ENCODE peak calls at places on chromosomes 1 and 21, in ten cellular contexts. C is BJ, F is SJSA1, I is pancreas, E is cardiac muscle cell, B is neuronal stem cell, J is colonic mucosa, M is stomach, V is foreskin keratinocyte, X is K562. U is an unnamed sample.
A peak's percentile ranks its signal among the peaks of the same experiment; 100 is the strongest.

GRCh38 chr1:41741244-41741643 is 177.5 kb downstream of the HIVEP3 start:
- DNase-seq in M (no peak), E (no peak), J (no peak), F (no peak), X (no peak), B (no peak), V (no peak), I (no peak), C (no peak), U (no peak)

GRCh38 chr1:46342084-46342656 is 1.6 kb downstream of the NSUN4 start:
- DNase-seq in J (no peak), C (no peak), X (peak; percentile 49), F (peak; percentile 16), M (no peak), E (no peak), I (no peak), B (no peak), V (no peak), U (peak; percentile 67)

GRCh38 chr1:31183927-31184554 is 55.6 kb downstream of the NKAIN1 start:
- DNase-seq in V (no peak), B (peak; percentile 76), E (peak; percentile 73), M (peak; percentile 36), X (peak; percentile 74), I (peak; percentile 20), F (peak; percentile 16), J (peak; percentile 49), C (no peak), U (peak; percentile 91)

GRCh38 chr1:53878492-53879105 is 11.0 kb downstream of the YIPF1 start:
- DNase-seq in X (peak; percentile 66), E (peak; percentile 60), J (no peak), V (peak; percentile 42), F (peak; percentile 40), B (peak; percentile 29), C (no peak), I (no peak), M (no peak), U (no peak)

GRCh38 chr21:14987370-14988170 is 77.2 kb downstream of the NRIP1 start:
- DNase-seq in X (no peak), V (no peak), J (no peak), B (no peak), E (no peak), M (no peak), C (no peak), I (no peak), F (no peak), U (peak; percentile 79)

GRCh38 chr1:75791022-75791421 is 5.0 kb downstream of the RABGGTB start:
- DNase-seq in M (no peak), B (no peak), C (no peak), V (no peak), J (no peak), F (no peak), I (no peak), E (no peak), X (peak; percentile 11), U (no peak)

GRCh38 chr1:79899914-79900313 is 893.4 kb upstream of the ADGRL4 start:
- DNase-seq in X (no peak), M (no peak), F (peak; percentile 2), V (peak; percentile 94), I (no peak), C (peak; percentile 87), J (no peak), B (no peak), E (no peak), U (no peak)

GRCh38 chr21:14843991-14844390 is 220.8 kb downstream of the NRIP1 start:
- DNase-seq in M (no peak), E (no peak), B (no peak), X (no peak), J (no peak), C (no peak), F (no peak), V (no peak), I (no peak), U (no peak)

GRCh38 chr1:33348676-33349080 is 27.8 kb upstream of the A3GALT2 start:
- DNase-seq in J (peak; percentile 52), E (no peak), V (no peak), I (no peak), B (no peak), F (peak; percentile 39), C (no peak), X (no peak), M (no peak), U (no peak)

GRCh38 chr1:24888061-24888970 is 41.8 kb downstream of the RUNX3 start:
- DNase-seq in X (no peak), I (no peak), J (peak; percentile 16), V (no peak), E (no peak), C (no peak), B (no peak), M (peak; percentile 20), F (no peak), U (no peak)

GRCh38 chr1:71080178-71080781 is 555 bp downstream of the ZRANB2 start:
- DNase-seq in X (peak; percentile 70), J (peak; percentile 32), I (peak; percentile 12), E (peak; percentile 58), M (no peak), C (no peak), B (no peak), V (no peak), F (peak; percentile 18), U (no peak)

GRCh38 chr1:71081697-71082080 is 854 bp upstream of the ZRANB2 start:
- DNase-seq in I (no peak), E (peak; percentile 2), B (no peak), V (no peak), J (no peak), X (peak; percentile 63), F (no peak), C (no peak), M (no peak), U (peak; percentile 75)

GRCh38 chr1:71086331-71086730 is 5.5 kb upstream of the ZRANB2 start:
- DNase-seq in M (no peak), C (peak; percentile 12), X (no peak), E (no peak), I (no peak), F (peak; percentile 80), J (no peak), V (peak; percentile 83), B (no peak), U (no peak)

GRCh38 chr1:71083271-71083670 is 2.4 kb upstream of the ZRANB2 start:
- DNase-seq in F (peak; percentile 34), V (no peak), M (no peak), I (no peak), B (no peak), X (no peak), J (no peak), E (no peak), C (no peak), U (no peak)

DNA sequence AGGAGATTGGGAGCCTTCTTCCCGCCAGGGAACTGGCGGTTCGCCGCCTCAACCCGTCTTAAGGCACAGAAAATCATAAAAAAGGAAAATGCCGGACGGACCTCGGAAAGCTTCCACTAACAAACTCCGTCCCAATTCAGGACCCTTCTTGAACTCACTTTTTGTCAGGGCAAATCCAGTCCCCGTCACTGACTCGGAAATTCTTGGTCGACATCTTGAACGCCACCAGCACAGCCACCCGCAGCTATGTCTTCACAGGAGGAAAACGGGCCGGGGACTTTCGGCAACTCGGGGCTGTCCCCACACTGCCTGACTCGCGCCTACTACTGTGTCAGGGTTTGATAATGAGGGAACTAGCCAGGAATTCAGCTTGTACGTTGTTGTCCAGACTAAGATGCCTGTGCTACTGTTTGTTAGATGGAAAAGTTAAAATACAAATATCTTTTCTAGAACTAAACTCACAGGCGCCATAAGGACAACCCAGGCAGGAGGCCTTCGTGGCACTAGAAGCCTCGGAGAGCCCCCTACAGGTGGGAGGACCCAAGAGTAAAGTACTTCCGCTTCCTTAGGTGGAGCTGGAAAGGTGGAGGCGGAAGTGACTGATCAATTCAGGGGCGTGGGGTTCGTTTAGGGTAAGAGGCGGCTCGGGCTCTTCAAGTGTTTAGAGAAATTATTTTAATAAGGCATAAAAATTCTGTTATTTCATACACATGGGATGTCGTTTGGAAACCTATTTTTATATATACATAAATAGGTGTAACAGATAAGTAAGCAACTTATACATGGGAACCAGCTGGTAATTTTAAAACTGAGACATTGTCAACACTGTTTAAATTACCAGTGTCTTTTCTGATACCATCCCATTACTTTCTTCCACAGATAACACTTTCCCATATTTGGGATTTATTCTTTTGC is at the start of gene ZRANB2:
- DNase-seq in M (peak; percentile 90), E (peak; percentile 96), J (peak; percentile 95), V (peak; percentile 93), C (peak; percentile 65), I (peak; percentile 95), X (peak; percentile 97), B (peak; percentile 78), F (peak; percentile 98), U (peak; percentile 95)
- H3K27me3 ChIP-seq in M (no peaks in the 10 kb centered on the region), E (peaks cover 26% of the 10 kb centered on the region), J (no peaks in the 10 kb centered on the region), V (no peaks in the 10 kb centered on the region), C (no peaks in the 10 kb centered on the region), I (no peaks in the 10 kb centered on the region), X (no peaks in the 10 kb centered on the region), B (no peaks in the 10 kb centered on the region), F (no peaks in the 10 kb centered on the region), U (peaks cover 25% of the 10 kb centered on the region)

DNA sequence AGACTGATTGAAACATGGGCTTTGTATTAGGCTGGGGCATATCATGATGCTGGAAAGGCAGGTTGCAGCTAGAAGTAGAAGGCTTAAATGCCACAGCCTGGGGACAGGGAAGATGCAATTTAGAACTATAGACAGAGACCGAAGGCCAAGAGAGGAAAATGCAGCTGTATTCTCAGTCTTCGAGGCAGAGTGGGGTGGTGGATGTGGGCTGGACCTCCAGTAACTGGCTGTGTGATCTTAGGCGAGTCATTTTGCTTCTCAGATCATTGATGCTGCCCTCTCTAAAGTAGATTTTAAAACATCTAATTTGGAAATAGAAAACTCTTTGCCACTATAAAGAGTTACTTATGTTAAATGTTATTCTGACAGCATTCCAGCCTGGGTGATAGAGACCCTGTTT is 17.7 kb upstream of the SH2D2A start:
- DNase-seq in I (no peak), F (no peak), B (no peak), X (no peak), M (no peak), V (no peak), E (no peak), J (no peak), C (no peak), U (no peak)
- H3K27me3 ChIP-seq in I (no peaks in the 10 kb centered on the region), F (peaks cover 26% of the 10 kb centered on the region), B (peaks cover 76% of the 10 kb centered on the region), X (peaks cover 17% of the 10 kb centered on the region), M (peaks cover 9% of the 10 kb centered on the region), V (peaks cover 72% of the 10 kb centered on the region), E (peaks cover 26% of the 10 kb centered on the region), J (no peaks in the 10 kb centered on the region), C (peaks cover 33% of the 10 kb centered on the region), U (peaks cover 69% of the 10 kb centered on the region)

GRCh38 chr1:153678519-153679336 is at the start of gene NPR1:
- DNase-seq in I (no peak), C (no peak), B (no peak), J (peak; percentile 39), X (no peak), V (peak; percentile 19), E (peak; percentile 35), F (peak; percentile 33), M (peak; percentile 40), U (peak; percentile 83)
- H3K27me3 ChIP-seq in I (no peaks in the 10 kb centered on the region), C (peaks cover 38% of the 10 kb centered on the region), B (peaks cover 59% of the 10 kb centered on the region), J (peaks cover 21% of the 10 kb centered on the region), X (peaks cover 33% of the 10 kb centered on the region), V (peaks cover 54% of the 10 kb centered on the region), E (peaks cover 43% of the 10 kb centered on the region), F (peaks cover 40% of the 10 kb centered on the region), M (peaks cover 35% of the 10 kb centered on the region), U (peaks cover 33% of the 10 kb centered on the region)

DNA sequence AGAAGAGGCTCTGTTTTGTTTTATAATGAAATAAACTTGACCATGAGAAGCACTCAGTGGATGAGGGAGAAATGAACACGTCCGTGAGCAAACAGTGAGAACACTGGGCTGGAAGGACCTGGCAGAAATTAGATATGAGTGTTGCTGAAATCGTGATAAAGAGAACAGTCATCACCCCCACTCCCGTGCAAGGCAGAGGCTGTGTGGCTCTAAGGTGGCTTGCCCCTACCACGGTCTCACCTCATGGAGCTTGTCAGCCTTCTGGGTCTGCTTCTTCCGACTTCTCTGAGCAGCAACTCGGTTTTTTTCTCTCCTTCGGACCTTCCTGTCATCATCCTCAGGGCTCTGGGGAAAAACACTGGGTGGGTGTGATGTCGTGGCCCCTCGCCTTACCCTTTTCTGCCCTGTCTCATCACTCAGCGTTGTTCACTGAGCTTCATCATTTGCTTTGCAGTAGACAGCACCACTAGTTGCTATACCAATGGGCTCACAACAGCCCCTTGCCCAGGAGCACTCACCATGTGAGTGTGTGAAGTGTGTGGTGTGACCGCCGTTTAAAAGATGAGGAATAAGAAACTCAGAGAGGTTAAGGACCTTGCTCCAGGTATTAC is 2.8 kb downstream of the BATF3 start:
- DNase-seq in C (no peak), B (no peak), I (no peak), J (no peak), M (no peak), E (no peak), F (no peak), V (no peak), X (no peak), U (no peak)
- H3K27me3 ChIP-seq in C (peaks cover 6% of the 10 kb centered on the region), B (peaks cover 51% of the 10 kb centered on the region), I (no peaks in the 10 kb centered on the region), J (peaks cover 38% of the 10 kb centered on the region), M (peaks cover 18% of the 10 kb centered on the region), E (peaks cover 68% of the 10 kb centered on the region), F (peaks cover 20% of the 10 kb centered on the region), V (peaks cover 81% of the 10 kb centered on the region), X (peaks cover 64% of the 10 kb centered on the region), U (peaks cover 49% of the 10 kb centered on the region)

U was measured in endodermal cell.